ENCODE peak calls at places on chromosomes 13 and 19, in nine cellular contexts. S is H9, H is adipocyte, V is IMR-90, M is endodermal cell, N is mammary epithelial cell, B is keratinocyte, O is neural progenitor cell, G is kidney. K is an unnamed sample.

GRCh38 chr19:53864308-53864836 is 3.3 kb upstream of the MYADM start:
- DNase-seq in S (no peak), H (no peak), V (no peak), M (no peak), N (no peak), B (no peak), O (no peak), G (no peak), K (no peak)

GRCh38 chr19:35093430-35093829 is 22.2 kb upstream of the FXYD3 start:
- DNase-seq in S (no peak), H (no peak), V (no peak), M (no peak), N (no peak), B (no peak), O (no peak), G (no peak), K (no peak)

GRCh38 chr19:54343868-54344267 is 4.9 kb upstream of the LILRA4 start:
- DNase-seq in S (no peak), H (no peak), V (no peak), M (no peak), N (no peak), B (no peak), O (no peak), G (no peak), K (no peak)

GRCh38 chr13:45413826-45414312 is 4.3 kb downstream of the SLC25A30 start:
- DNase-seq in S (no peak), H (no peak), V (no peak), M (no peak), N (no peak), B (no peak), O (no peak), G (no peak), K (peak)

GRCh38 chr13:98846521-98846920 is 94.0 kb upstream of the SLC15A1 start:
- DNase-seq in S (no peak), H (no peak), V (no peak), M (no peak), N (no peak), B (no peak), O (no peak), G (no peak), K (no peak)

GRCh38 chr19:4362038-4362828 is 18.9 kb downstream of the MPND start:
- DNase-seq in S (no peak), H (no peak), V (no peak), M (no peak), N (no peak), B (no peak), O (no peak), G (peak), K (no peak)

GRCh38 chr19:13181747-13182388 is 31.7 kb downstream of the IER2 start:
- DNase-seq in S (no peak), H (peak), V (peak), M (no peak), N (no peak), B (no peak), O (no peak), G (peak), K (peak)

GRCh38 chr19:2983351-2984195 is 6.2 kb downstream of the TLE6 start:
- DNase-seq in S (peak), H (peak), V (peak), M (no peak), N (peak), B (no peak), O (peak), G (peak), K (peak)

GRCh38 chr19:12884926-12885748 is 1.9 kb downstream of the KLF1 start:
- DNase-seq in S (peak), H (peak), V (peak), M (peak), N (peak), B (peak), O (peak), G (peak), K (peak)

GRCh38 chr19:42376177-42376555 is 13.9 kb downstream of the CNFN start:
- DNase-seq in S (no peak), H (no peak), V (no peak), M (no peak), N (no peak), B (no peak), O (no peak), G (no peak), K (no peak)

GRCh38 chr19:3672575-3672948 is 27.7 kb downstream of the PIP5K1C start:
- DNase-seq in S (no peak), H (no peak), V (no peak), M (peak), N (no peak), B (no peak), O (no peak), G (no peak), K (no peak)

GRCh38 chr13:88464851-88465250 is 793.7 kb downstream of the SLITRK5 start:
- DNase-seq in S (no peak), H (no peak), V (no peak), M (no peak), N (no peak), B (no peak), O (no peak), G (peak), K (no peak)

GRCh38 chr13:46507978-46508377 is 45.0 kb upstream of the LRCH1 start:
- DNase-seq in S (no peak), H (peak), V (no peak), M (no peak), N (no peak), B (no peak), O (no peak), G (no peak), K (peak)

GRCh38 chr13:90453342-90453741 is 894.1 kb upstream of the MIR17HG start:
- DNase-seq in S (no peak), H (no peak), V (no peak), M (no peak), N (no peak), B (no peak), O (no peak), G (no peak), K (no peak)

GRCh38 chr19:56603829-56604228 is 8.7 kb downstream of the ZNF71 start:
- DNase-seq in S (no peak), H (peak), V (peak), M (no peak), N (peak), B (no peak), O (no peak), G (no peak), K (peak)

GRCh38 chr19:31718041-31718440 is 368.8 kb upstream of the TSHZ3 start:
- DNase-seq in S (no peak), H (no peak), V (no peak), M (peak), N (peak), B (no peak), O (no peak), G (no peak), K (peak)

GRCh38 chr13:106176103-106176502 is 359.4 kb downstream of the EFNB2 start:
- DNase-seq in S (no peak), H (peak), V (peak), M (no peak), N (no peak), B (no peak), O (no peak), G (no peak), K (peak)

GRCh38 chr13:32432856-32433255 is 4.9 kb upstream of the N4BP2L1 start:
- DNase-seq in S (no peak), H (no peak), V (no peak), M (no peak), N (peak), B (peak), O (no peak), G (no peak), K (no peak)

GRCh38 chr19:408441-409005 is 424 bp downstream of the C2CD4C start:
- DNase-seq in S (peak), H (no peak), V (no peak), M (peak), N (no peak), B (no peak), O (no peak), G (peak), K (no peak)

GRCh38 chr13:99956473-99957349 is 14.9 kb downstream of the ZIC5 start:
- DNase-seq in S (peak), H (no peak), V (no peak), M (peak), N (no peak), B (no peak), O (peak), G (no peak), K (no peak)

GRCh38 chr19:16386619-16387240 is 62.1 kb downstream of the KLF2 start:
- DNase-seq in S (peak), H (peak), V (peak), M (peak), N (peak), B (no peak), O (peak), G (peak), K (peak)

GRCh38 chr13:99895428-99895998 is 76.1 kb downstream of the ZIC5 start:
- DNase-seq in S (no peak), H (no peak), V (no peak), M (peak), N (no peak), B (no peak), O (peak), G (no peak), K (no peak)

GRCh38 chr13:32496574-32497160 is 41.9 kb downstream of the N4BP2L2 start:
- DNase-seq in S (no peak), H (no peak), V (no peak), M (no peak), N (no peak), B (no peak), O (no peak), G (no peak), K (peak)

GRCh38 chr19:15401397-15401710 is 17.4 kb downstream of the AKAP8L start:
- DNase-seq in S (no peak), H (no peak), V (no peak), M (peak), N (no peak), B (no peak), O (no peak), G (no peak), K (no peak)

GRCh38 chr19:48807590-48808308 is 3.1 kb downstream of the BCAT2 start:
- DNase-seq in S (peak), H (no peak), V (no peak), M (peak), N (no peak), B (no peak), O (peak), G (no peak), K (no peak)

GRCh38 chr19:35436477-35437141 is 11.4 kb upstream of the FFAR2 start:
- DNase-seq in S (no peak), H (peak), V (no peak), M (no peak), N (peak), B (no peak), O (no peak), G (peak), K (no peak)

GRCh38 chr13:47110833-47111240 is 214.0 kb upstream of the HTR2A start:
- DNase-seq in S (no peak), H (no peak), V (no peak), M (no peak), N (no peak), B (no peak), O (no peak), G (no peak), K (no peak)

GRCh38 chr19:45901432-45901903 is 945 bp downstream of the MYPOP start:
- DNase-seq in S (peak), H (peak), V (peak), M (peak), N (peak), B (no peak), O (peak), G (peak), K (no peak)

GRCh38 chr13:114050536-114051450 is 76.9 kb upstream of the C13orf46 start:
- DNase-seq in S (no peak), H (no peak), V (no peak), M (no peak), N (no peak), B (no peak), O (peak), G (peak), K (no peak)

GRCh38 chr13:38952827-38953226 is 37.8 kb downstream of the STOML3 start:
- DNase-seq in S (no peak), H (no peak), V (no peak), M (no peak), N (peak), B (no peak), O (no peak), G (no peak), K (no peak)

GRCh38 chr13:99661791-99662190 is 160.5 kb downstream of the TM9SF2 start:
- DNase-seq in S (peak), H (no peak), V (no peak), M (peak), N (no peak), B (no peak), O (peak), G (no peak), K (no peak)

DNA sequence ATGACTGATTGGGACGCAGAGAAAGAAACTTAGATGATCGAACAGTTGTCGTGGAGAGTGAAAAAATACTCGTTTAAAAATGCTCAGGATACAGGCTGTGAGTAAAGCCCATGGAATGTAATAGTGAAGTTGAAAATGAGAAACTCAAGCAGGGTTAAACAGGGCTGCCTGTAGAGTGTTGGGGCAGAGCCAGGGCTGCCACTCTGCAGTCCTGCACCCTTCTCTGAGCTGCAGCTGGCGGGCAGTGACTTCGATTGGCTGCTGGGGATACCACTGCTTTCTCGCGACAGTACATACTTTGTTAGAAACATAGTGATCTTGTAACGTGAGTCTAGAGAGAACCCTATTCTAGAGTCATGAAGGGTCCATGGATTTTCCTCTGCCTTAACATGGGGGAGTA is 95.4 kb downstream of the ARHGEF7 start:
- DNase-seq in S (peak), H (peak), V (peak), M (no peak), N (no peak), B (no peak), O (peak), G (peak), K (peak)
- H3K9ac ChIP-seq in S (no peak), H (peak), V (peak), M (no peak), N (no peak), B (no peak), O (no peak), G (no peak), K (peak)

GRCh38 chr13:75055296-75055695 is 426.7 kb downstream of the TBC1D4 start:
- DNase-seq in S (no peak), H (no peak), V (no peak), M (no peak), N (peak), B (no peak), O (no peak), G (no peak), K (no peak)

GRCh38 chr13:75049936-75050335 is 432.0 kb downstream of the TBC1D4 start:
- DNase-seq in S (no peak), H (no peak), V (no peak), M (no peak), N (no peak), B (no peak), O (no peak), G (no peak), K (peak)

GRCh38 chr13:75050419-75051066 is 431.4 kb downstream of the TBC1D4 start:
- DNase-seq in S (no peak), H (peak), V (peak), M (no peak), N (no peak), B (no peak), O (no peak), G (no peak), K (peak)

DNA sequence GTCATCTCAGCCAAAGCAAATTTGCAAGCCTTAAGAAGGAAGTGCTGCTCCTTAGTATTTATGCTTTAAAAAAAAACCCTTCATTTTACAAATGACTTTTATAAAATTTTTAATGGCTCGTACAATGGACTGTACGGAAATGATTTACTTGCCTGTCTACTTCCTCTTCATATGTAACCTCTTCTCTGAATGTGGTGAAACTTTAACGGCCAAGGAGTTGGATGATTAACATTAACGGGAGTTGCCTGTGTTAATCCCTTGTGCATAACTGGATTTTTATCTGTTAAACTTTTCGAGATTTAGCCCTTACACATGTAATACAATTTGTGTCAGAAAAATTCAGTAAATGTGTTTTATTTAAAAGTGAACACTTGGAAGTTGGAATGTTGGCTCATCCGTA is 429.4 kb downstream of the TBC1D4 start:
- DNase-seq in S (no peak), H (no peak), V (no peak), M (no peak), N (no peak), B (no peak), O (no peak), G (no peak), K (no peak)
- H3K9ac ChIP-seq in S (no peak), H (no peak), V (no peak), M (no peak), N (no peak), B (no peak), O (no peak), G (no peak), K (no peak)

DNA sequence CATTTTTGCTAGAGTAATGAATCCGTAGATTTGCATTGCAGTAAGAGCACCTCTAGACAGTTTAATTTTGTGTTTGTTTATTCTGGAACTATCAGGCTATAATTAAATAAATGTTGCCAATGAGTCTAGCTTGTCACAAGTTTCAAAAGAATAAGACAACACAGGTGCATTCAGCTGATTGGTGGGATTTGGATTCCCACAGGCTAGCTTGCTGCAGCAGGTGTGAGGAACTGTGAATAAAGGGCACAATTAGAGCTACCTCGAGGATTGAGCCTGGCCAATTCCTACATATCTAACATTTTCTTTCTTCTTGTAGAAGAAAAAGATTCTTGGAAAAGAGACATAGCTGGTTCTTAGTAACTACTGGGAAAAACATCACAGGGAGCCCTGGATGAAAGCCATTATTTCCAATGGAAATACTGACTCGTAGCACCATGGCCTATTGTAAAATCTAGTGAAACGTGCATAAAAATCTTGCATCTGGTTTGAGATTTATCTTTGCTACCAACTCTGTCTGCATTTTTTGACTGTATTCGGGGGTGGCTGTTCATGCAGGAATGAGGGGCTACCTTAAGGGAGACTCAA is 360.9 kb downstream of the FGF9 start:
- DNase-seq in S (no peak), H (no peak), V (no peak), M (no peak), N (no peak), B (no peak), O (no peak), G (no peak), K (no peak)
- H3K9ac ChIP-seq in S (no peak), H (no peak), V (no peak), M (no peak), N (no peak), B (no peak), O (no peak), G (no peak), K (no peak)

DNA sequence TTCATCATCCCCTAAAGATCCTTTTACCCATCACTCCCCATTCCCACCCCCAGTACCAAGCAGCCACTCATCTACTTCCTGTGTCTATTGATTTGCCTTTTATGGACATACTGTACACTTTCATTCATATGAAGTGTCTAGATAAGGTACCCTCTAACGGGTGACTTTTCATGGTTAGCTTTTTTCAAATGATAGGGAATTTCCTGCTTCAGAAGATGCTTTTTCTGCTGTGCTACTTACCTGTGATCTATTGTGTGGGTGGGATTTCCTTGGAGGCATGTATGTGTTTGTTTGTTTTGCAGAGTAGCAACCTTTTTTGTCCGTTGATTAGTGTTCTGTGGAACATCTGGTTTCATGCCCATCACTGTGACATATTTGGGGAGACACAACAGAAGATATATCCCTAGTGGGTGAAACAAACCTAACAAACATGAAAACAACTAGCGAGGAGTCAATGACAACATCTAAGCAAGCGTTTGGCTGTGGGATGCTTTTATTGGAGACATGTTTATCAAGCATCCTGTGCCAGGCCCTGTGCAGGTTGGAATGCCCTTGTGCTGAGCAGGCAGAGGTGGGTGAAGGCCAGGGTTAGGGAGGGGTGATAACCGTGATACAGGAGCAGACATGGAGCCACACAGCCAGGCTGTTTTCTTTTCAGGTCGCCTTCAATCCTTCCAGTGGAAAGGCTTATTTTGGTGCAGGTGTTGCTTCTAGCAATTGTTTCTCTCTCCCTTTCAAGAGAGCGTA is 17.6 kb downstream of the SPINT2 start:
- DNase-seq in S (no peak), H (no peak), V (no peak), M (no peak), N (no peak), B (no peak), O (no peak), G (no peak), K (no peak)
- H3K9ac ChIP-seq in S (no peak), H (no peak), V (no peak), M (no peak), N (no peak), B (no peak), O (no peak), G (no peak), K (no peak)

DNA sequence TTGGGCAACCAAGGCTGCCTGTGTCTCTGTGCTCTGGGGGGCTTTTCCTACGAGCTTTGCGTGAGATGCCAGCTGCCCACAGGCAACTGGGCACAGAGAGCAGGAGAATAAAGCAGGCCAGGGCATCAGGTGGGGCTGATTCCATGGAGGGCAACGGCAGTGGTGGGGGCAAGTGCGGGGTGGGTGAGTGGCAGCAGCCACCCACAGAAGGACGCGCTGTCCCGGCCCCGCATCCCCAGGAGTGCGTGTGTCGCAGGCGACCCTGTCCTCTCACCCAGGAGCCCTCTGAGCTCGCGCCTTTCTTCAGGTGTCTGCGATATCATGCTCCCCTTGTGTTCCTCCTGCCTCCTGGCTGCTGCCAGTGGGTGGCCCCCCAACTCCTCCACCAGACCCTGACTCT is 67.4 kb downstream of the MCF2L start:
- DNase-seq in S (no peak), H (no peak), V (no peak), M (no peak), N (no peak), B (no peak), O (no peak), G (peak), K (no peak)
- H3K9ac ChIP-seq in S (no peak), H (no peak), V (no peak), M (no peak), N (no peak), B (no peak), O (no peak), G (no peak), K (no peak)

K was measured in astrocyte.